ENCODE peak calls at places on chromosomes 4 and X, in six cellular contexts. D is GM13977, K is kidney, X is AG10803, Y is ascending aorta, O is AG09309. C is an unnamed sample.

GRCh38 chr4:141131738-141132688 is 1.3 kb downstream of the RNF150 start:
- DNase-seq in O (no peak), Y (peak), D (no peak), X (no peak), K (peak), C (peak)

GRCh38 chr4:137664416-137664815 is 132.1 kb upstream of the PCDH18 start:
- DNase-seq in X (peak), O (no peak), D (no peak), K (no peak), Y (no peak), C (no peak)

GRCh38 chrX:38803609-38804480 is 2.6 kb downstream of the MID1IP1 start:
- DNase-seq in X (peak), D (peak), O (no peak), K (peak), Y (peak), C (peak)

GRCh38 chrX:29662759-29663503 is 552.4 kb upstream of the MAGEB2 start:
- DNase-seq in X (peak), D (no peak), O (peak), Y (no peak), K (no peak), C (no peak)

GRCh38 chrX:43745938-43746721 is 90.0 kb downstream of the MAOA start:
- DNase-seq in Y (no peak), X (peak), O (no peak), K (no peak), D (no peak), C (no peak)

GRCh38 chrX:19814240-19814639 is 73.2 kb downstream of the SH3KBP1 start:
- DNase-seq in K (no peak), D (no peak), Y (no peak), X (no peak), O (no peak), C (no peak)

GRCh38 chr4:3414421-3415279 is 27.1 kb upstream of the HGFAC start:
- DNase-seq in K (peak), O (no peak), Y (no peak), X (no peak), D (no peak), C (no peak)

GRCh38 chr4:37891221-37892159 is 606 bp downstream of the TBC1D1 start:
- DNase-seq in Y (peak), K (peak), X (no peak), O (no peak), D (peak), C (peak)

GRCh38 chr4:183288955-183289354 is 31.1 kb downstream of the CLDN22 start:
- DNase-seq in K (no peak), Y (no peak), X (no peak), D (no peak), O (no peak), C (no peak)

GRCh38 chrX:41352329-41352801 is 18.4 kb downstream of the DDX3X start:
- DNase-seq in D (no peak), K (no peak), Y (peak), O (no peak), X (no peak), C (no peak)

GRCh38 chr4:169202143-169202699 is 68.5 kb downstream of the SH3RF1 start:
- DNase-seq in K (no peak), O (no peak), D (no peak), Y (no peak), X (no peak), C (no peak)

GRCh38 chrX:1027133-1027532 is 185.3 kb downstream of the CRLF2 start:
- DNase-seq in O (no peak), D (peak), K (no peak), Y (no peak), X (no peak), C (peak)

GRCh38 chr4:23114538-23114937 is 421.8 kb downstream of the GBA3 start:
- DNase-seq in K (no peak), D (no peak), O (no peak), X (no peak), Y (no peak), C (no peak)

GRCh38 chr4:165476214-165477098 is 97.6 kb downstream of the CPE start:
- DNase-seq in Y (no peak), D (no peak), K (no peak), X (no peak), O (no peak), C (no peak)

GRCh38 chr4:153014460-153014859 is 78.3 kb downstream of the FHDC1 start:
- DNase-seq in K (no peak), Y (no peak), D (no peak), X (no peak), O (no peak), C (no peak)

GRCh38 chr4:109972786-109973528 is 60.3 kb downstream of the EGF start:
- DNase-seq in O (no peak), X (no peak), K (no peak), Y (no peak), D (no peak), C (no peak)

GRCh38 chrX:132520213-132520612 is 31.4 kb upstream of the MBNL3 start:
- DNase-seq in D (no peak), X (no peak), O (no peak), K (no peak), Y (no peak), C (no peak)

GRCh38 chrX:152926279-152926678 is 28.4 kb downstream of the ZNF185 start:
- DNase-seq in K (peak), O (no peak), Y (no peak), X (peak), D (peak), C (peak)

GRCh38 chr4:173288698-173289350 is 45.3 kb downstream of the HMGB2 start:
- DNase-seq in O (no peak), X (no peak), K (no peak), D (no peak), Y (no peak), C (no peak)

GRCh38 chr4:55440786-55441185 is 45.0 kb downstream of the TMEM165 start:
- DNase-seq in K (no peak), O (no peak), D (no peak), Y (no peak), X (no peak), C (no peak)

GRCh38 chr4:161952382-161952781 is 211.4 kb downstream of the FSTL5 start:
- DNase-seq in Y (no peak), X (no peak), D (no peak), O (no peak), K (no peak), C (no peak)

GRCh38 chrX:54920610-54921426 is at the start of gene TRO:
- DNase-seq in X (no peak), K (no peak), D (no peak), O (no peak), Y (no peak), C (no peak)

GRCh38 chrX:54926978-54927377 is 6.4 kb downstream of the TRO start:
- DNase-seq in K (no peak), D (peak), Y (no peak), X (no peak), O (no peak), C (no peak)

GRCh38 chrX:54923376-54923775 is 2.8 kb downstream of the TRO start:
- DNase-seq in O (no peak), K (no peak), Y (no peak), X (no peak), D (peak), C (no peak)

GRCh38 chrX:54921427-54922021 is 900 bp downstream of the TRO start:
- DNase-seq in K (peak), D (peak), X (peak), Y (no peak), O (peak), C (peak)

DNA sequence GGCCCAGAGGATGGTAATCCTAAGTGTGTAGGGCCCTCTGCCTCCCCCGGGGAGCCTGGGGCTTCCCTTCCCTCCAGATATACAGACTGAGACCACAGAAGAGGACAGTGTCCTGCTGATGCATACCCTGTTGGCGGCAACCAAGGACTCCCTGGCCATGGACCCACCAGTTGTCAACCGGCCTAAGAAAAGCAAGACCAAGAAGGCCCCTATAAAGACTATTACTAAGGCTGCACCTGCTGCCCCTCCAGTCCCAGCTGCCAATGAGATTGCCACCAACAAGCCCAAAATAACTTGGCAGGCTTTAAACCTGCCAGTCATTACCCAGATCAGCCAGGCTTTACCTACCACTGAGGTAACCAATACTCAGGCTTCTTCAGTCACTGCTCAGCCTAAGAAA is 1.9 kb downstream of the TRO start:
- DNase-seq in K (no peak), X (no peak), Y (no peak), D (peak), O (no peak), C (no peak)
- TF ChIP-seq CTCF in K (no peak), X (no peak), Y (no peak), D (no peak), O (no peak), C (no peak)

DNA sequence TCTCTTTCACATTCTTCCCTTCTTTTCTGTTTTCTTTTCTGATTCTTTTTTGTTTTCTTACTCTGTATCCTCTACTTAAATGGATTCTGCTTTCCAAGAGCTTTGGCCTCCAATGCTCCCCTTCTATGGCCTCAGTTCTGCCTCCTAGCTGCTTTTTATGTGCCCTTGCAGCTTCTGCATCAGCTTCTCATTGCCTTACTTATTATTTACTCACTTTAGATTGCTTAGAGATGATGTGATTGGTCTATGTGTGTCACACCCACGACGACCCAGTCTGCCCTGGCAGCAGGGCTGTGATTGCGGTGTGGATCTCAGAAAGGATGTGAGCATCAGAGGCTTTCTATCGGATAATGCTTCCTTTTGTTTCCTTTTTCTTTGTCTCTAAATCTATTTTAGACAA is 71.8 kb upstream of the SMARCA5 start:
- DNase-seq in K (no peak), O (no peak), X (no peak), Y (no peak), D (no peak), C (no peak)
- TF ChIP-seq CTCF in K (no peak), O (no peak), X (no peak), Y (no peak), D (no peak), C (no peak)

DNA sequence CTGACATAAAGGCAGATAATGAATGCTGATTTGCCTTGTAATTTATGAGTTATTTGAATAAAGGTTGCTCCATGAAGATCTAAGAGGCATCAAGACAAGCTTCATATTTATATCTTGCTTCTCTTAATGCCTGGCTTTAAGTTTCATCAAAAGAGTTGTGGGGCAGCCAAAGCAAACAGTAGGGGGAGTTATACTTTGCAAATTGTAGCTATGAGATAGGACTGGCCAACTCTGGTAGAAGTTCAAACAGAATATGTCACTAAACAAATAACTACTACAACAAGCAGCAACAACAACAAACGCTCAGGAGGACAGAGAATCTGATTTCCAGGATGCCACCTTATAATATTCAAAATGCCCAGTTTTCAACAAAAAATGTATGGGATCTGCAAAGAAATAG is 69.1 kb upstream of the PLAC1 start:
- DNase-seq in K (no peak), X (no peak), O (no peak), D (no peak), Y (no peak), C (no peak)
- TF ChIP-seq CTCF in K (no peak), X (no peak), O (peak), D (peak), Y (no peak), C (no peak)

DNA sequence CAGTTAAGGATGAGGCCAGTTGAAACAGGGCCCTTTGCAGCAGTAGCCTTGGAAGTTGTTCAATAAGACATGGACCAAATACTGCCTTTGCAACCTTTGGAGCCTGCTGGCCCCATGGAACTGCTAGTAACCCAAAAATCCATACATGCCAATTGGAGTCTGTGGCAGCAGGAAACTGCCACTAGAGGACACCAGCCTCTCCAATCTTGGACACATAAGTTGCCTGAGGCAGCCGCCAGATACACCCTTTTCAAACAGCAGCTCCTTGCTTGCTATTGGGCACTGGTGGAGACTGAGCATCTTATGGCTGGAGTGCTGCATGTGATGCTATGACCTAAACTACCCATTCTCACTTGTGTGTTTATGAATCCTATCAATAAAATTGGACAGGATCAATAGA is 14.8 kb upstream of the LAP3 start:
- DNase-seq in D (no peak), X (no peak), K (no peak), O (no peak), Y (no peak), C (no peak)
- TF ChIP-seq CTCF in D (peak), X (no peak), K (no peak), O (no peak), Y (no peak), C (no peak)